ENCODE peak calls at places on chromosomes 13 and 19, in seven cellular contexts. J is Peyer's patch, G is brain microvascular endothelial cell, U is Caco-2, S is spleen, P is IMR-90, B is PC-3. W is an unnamed sample.

GRCh38 chr13:38570706-38571105 is 116.2 kb upstream of the FREM2 start:
- DNase-seq in J (no peak), G (no peak), U (no peak), S (no peak), P (no peak), B (no peak), W (no peak)

GRCh38 chr19:36572593-36573019 is 486 bp downstream of the ZNF529 start:
- DNase-seq in J (no peak), G (no peak), U (no peak), S (no peak), P (no peak), B (no peak), W (no peak)

GRCh38 chr19:7534531-7534980 is 961 bp upstream of the PNPLA6 start:
- DNase-seq in J (peak; percentile 78), G (peak; percentile 78), U (peak; percentile 77), S (no peak), P (peak; percentile 87), B (peak; percentile 56), W (peak; percentile 68)

GRCh38 chr13:106078191-106078590 is 457.3 kb downstream of the EFNB2 start:
- DNase-seq in J (no peak), G (peak; percentile 53), U (peak; percentile 53), S (no peak), P (peak; percentile 49), B (no peak), W (no peak)

GRCh38 chr13:101711307-101712025 is 259.0 kb downstream of the ITGBL1 start:
- DNase-seq in J (no peak), G (no peak), U (no peak), S (no peak), P (no peak), B (no peak), W (no peak)

GRCh38 chr19:27971071-27971470 is 1241.9 kb downstream of the UQCRFS1 start:
- DNase-seq in J (no peak), G (peak; percentile 63), U (peak; percentile 60), S (no peak), P (no peak), B (peak; percentile 7), W (no peak)

GRCh38 chr13:44932850-44933251 is 56.4 kb downstream of the NUFIP1 start:
- DNase-seq in J (no peak), G (peak; percentile 84), U (no peak), S (no peak), P (peak; percentile 49), B (peak; percentile 76), W (no peak)

GRCh38 chr13:29993716-29994488 is 143.5 kb upstream of the UBL3 start:
- DNase-seq in J (no peak), G (peak; percentile 47), U (no peak), S (no peak), P (peak; percentile 90), B (peak; percentile 59), W (no peak)

GRCh38 chr13:24286624-24287023 is 22.8 kb upstream of the C1QTNF9 start:
- DNase-seq in J (no peak), G (no peak), U (no peak), S (no peak), P (no peak), B (no peak), W (no peak)

GRCh38 chr13:24282256-24282655 is 27.1 kb upstream of the C1QTNF9 start:
- DNase-seq in J (no peak), G (no peak), U (no peak), S (no peak), P (no peak), B (no peak), W (no peak)

GRCh38 chr13:24287748-24288287 is 21.6 kb upstream of the C1QTNF9 start:
- DNase-seq in J (no peak), G (no peak), U (no peak), S (no peak), P (no peak), B (no peak), W (no peak)

GRCh38 chr13:24281188-24282008 is 28.0 kb upstream of the C1QTNF9 start:
- DNase-seq in J (no peak), G (no peak), U (no peak), S (no peak), P (no peak), B (no peak), W (no peak)

DNA sequence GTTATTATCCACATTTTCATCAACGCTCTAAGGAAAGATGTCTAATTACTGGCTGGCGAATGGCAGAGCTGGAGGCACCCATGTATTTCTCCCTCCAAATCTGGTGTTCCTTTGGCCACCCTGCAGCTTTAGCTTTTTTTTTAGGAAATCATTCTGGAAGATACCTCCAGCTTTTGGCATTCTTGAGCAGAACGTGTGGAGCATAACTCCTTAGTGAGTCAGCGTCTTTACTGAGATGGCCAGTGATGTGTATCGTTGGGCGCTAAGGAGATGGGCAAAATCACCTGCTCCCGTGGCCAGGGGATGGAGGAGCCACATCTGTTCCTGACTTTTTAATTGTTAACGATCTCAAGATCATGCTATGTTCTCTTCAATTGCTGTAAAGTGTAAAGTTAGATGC is 24.5 kb upstream of the C1QTNF9 start:
- DNase-seq in J (no peak), G (no peak), U (no peak), S (no peak), P (no peak), B (no peak), W (no peak)
- H3K36me3 ChIP-seq in J (no peaks in the 10 kb centered on the region), G (no peaks in the 10 kb centered on the region), U (no peaks in the 10 kb centered on the region), S (peaks cover 5% of the 10 kb centered on the region), P (peaks cover 26% of the 10 kb centered on the region), B (peaks cover 8% of the 10 kb centered on the region), W (peaks cover 12% of the 10 kb centered on the region)

GRCh38 chr19:50292216-50292827 is 36.9 kb downstream of the KCNC3 start:
- DNase-seq in J (no peak), G (no peak), U (no peak), S (no peak), P (no peak), B (no peak), W (no peak)

GRCh38 chr19:50288954-50289353 is 40.2 kb downstream of the KCNC3 start:
- DNase-seq in J (no peak), G (no peak), U (no peak), S (no peak), P (no peak), B (no peak), W (no peak)

GRCh38 chr19:50290775-50291174 is 38.4 kb downstream of the KCNC3 start:
- DNase-seq in J (no peak), G (no peak), U (no peak), S (no peak), P (no peak), B (no peak), W (no peak)

GRCh38 chr19:50287331-50287730 is 41.8 kb downstream of the KCNC3 start:
- DNase-seq in J (no peak), G (no peak), U (no peak), S (no peak), P (no peak), B (no peak), W (no peak)

GRCh38 chr19:50290011-50290410 is 39.2 kb downstream of the KCNC3 start:
- DNase-seq in J (no peak), G (no peak), U (no peak), S (no peak), P (no peak), B (no peak), W (no peak)
- TF ChIP-seq CTCF in J (no peak), G (no peak), U (no peak), S (no peak), P (no peak), B (no peak), W (no peak)

GRCh38 chr19:1273263-1274041 is 1.9 kb upstream of the FAM174C start:
- DNase-seq in J (no peak), G (no peak), U (no peak), S (peak; percentile 79), P (no peak), B (no peak), W (no peak)

GRCh38 chr19:1270854-1271527 is 1.9 kb downstream of the CIRBP start:
- DNase-seq in J (no peak), G (no peak), U (no peak), S (peak; percentile 85), P (no peak), B (no peak), W (no peak)

GRCh38 chr19:1270168-1270853 is 1.2 kb downstream of the CIRBP start:
- DNase-seq in J (no peak), G (no peak), U (no peak), S (peak; percentile 80), P (no peak), B (peak; percentile 51), W (no peak)

GRCh38 chr19:1272423-1273262 is 2.7 kb upstream of the FAM174C start:
- DNase-seq in J (no peak), G (no peak), U (no peak), S (no peak), P (no peak), B (no peak), W (no peak)

DNA sequence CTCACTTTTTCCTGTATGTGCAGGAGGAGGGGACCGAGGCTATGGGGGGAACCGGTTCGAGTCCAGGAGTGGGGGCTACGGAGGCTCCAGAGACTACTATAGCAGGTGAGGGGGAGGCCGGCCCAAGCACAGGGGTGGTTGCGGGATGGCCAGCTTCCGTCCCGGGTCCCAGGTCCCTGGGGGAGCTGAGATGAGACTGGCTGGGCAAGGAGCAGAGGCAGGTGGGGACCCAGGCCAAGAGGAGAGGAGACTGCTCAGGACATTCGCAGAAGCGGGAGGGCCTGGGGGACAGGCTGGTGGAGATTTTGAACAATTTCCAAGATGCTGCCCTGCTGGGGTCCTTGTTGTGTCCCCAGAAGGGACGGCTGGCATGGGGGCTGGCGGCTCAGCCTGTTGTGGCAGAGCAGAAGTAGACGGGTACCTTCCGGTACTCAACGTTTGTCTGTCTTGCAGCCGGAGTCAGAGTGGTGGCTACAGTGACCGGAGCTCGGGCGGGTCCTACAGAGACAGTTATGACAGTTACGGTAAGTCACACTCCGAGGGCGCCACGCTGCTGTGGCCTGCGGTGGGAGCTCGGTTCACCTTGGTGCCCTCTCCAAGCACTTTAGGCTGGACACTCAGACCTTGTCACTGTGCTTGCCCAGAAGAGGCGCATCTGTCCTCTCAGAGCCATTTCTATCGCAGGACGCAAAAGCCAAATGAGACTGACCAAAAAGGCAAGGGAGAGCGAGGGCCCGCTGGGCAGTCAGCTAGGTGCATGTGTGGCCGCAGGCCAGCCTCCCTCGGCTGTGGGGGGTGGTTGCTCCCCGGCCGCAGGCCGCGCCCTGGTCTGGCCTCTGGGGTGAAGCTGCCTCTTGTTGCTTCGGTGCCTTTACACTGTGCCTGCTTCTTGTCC is 2.6 kb downstream of the CIRBP start:
- DNase-seq in J (no peak), G (no peak), U (no peak), S (peak; percentile 83), P (no peak), B (no peak), W (no peak)
- H3K4me3 ChIP-seq in J (peak overlapping the region; percentile 87), G (no peak overlapping the region), U (no peak overlapping the region), S (peak overlapping the region; percentile 82), P (no peak overlapping the region), B (peak overlapping the region; percentile 71), W (no peak overlapping the region)

GRCh38 chr19:5013761-5014160 is 44.8 kb downstream of the KDM4B start:
- DNase-seq in J (no peak), G (no peak), U (no peak), S (no peak), P (no peak), B (no peak), W (no peak)

GRCh38 chr19:5016268-5016667 is 47.4 kb downstream of the KDM4B start:
- DNase-seq in J (no peak), G (no peak), U (no peak), S (no peak), P (no peak), B (no peak), W (no peak)

GRCh38 chr19:5012688-5013457 is 44.0 kb downstream of the KDM4B start:
- DNase-seq in J (no peak), G (no peak), U (no peak), S (no peak), P (no peak), B (no peak), W (no peak)

GRCh38 chr19:5014941-5015340 is 46.0 kb downstream of the KDM4B start:
- DNase-seq in J (no peak), G (no peak), U (no peak), S (no peak), P (no peak), B (no peak), W (no peak)

GRCh38 chr19:5011476-5012238 is 42.7 kb downstream of the KDM4B start:
- DNase-seq in J (no peak), G (no peak), U (no peak), S (no peak), P (no peak), B (no peak), W (no peak)
- H3K36me3 ChIP-seq in J (no peaks in the 10 kb centered on the region), G (peaks cover 6% of the 10 kb centered on the region), U (no peaks in the 10 kb centered on the region), S (no peaks in the 10 kb centered on the region), P (peaks cover 8% of the 10 kb centered on the region), B (peaks cover 6% of the 10 kb centered on the region), W (no peaks in the 10 kb centered on the region)